ENCODE peak calls at places on chromosomes 13 and 19, in seven cellular contexts. One of them, this sample, is unnamed.

GRCh38 chr13:83350569-83350968 is 531.7 kb downstream of the SLITRK1 start:
- DNase-seq in spleen: no peak
- DNase-seq in endothelial cell of umbilical vein: no peak
- DNase-seq in breast epithelium: no peak
- DNase-seq in GM12891: no peak
- DNase-seq in sigmoid colon: no peak
- DNase-seq in stomach: no peak
- DNase-seq in this sample: no peak

GRCh38 chr13:101556676-101557121 is 104.2 kb downstream of the ITGBL1 start:
- DNase-seq in breast epithelium: no peak
- DNase-seq in sigmoid colon: no peak
- DNase-seq in GM12891: no peak
- DNase-seq in stomach: no peak
- DNase-seq in endothelial cell of umbilical vein: no peak
- DNase-seq in spleen: no peak
- DNase-seq in this sample: no peak

GRCh38 chr19:51094696-51095279 is 12.1 kb upstream of the KLK14 start:
- DNase-seq in endothelial cell of umbilical vein: peak; percentile 16
- DNase-seq in sigmoid colon: no peak
- DNase-seq in breast epithelium: no peak
- DNase-seq in GM12891: peak; percentile 70
- DNase-seq in spleen: no peak
- DNase-seq in stomach: peak; percentile 45
- DNase-seq in this sample: no peak

GRCh38 chr19:48665786-48666185 is 7.0 kb downstream of the NTN5 start:
- DNase-seq in sigmoid colon: no peak
- DNase-seq in stomach: no peak
- DNase-seq in breast epithelium: no peak
- DNase-seq in spleen: no peak
- DNase-seq in GM12891: no peak
- DNase-seq in endothelial cell of umbilical vein: no peak
- DNase-seq in this sample: no peak

GRCh38 chr19:38263696-38264485 is 482 bp upstream of the SPINT2 start:
- DNase-seq in spleen: no peak
- DNase-seq in breast epithelium: no peak
- DNase-seq in stomach: peak; percentile 98
- DNase-seq in sigmoid colon: no peak
- DNase-seq in GM12891: peak; percentile 75
- DNase-seq in endothelial cell of umbilical vein: no peak
- DNase-seq in this sample: peak; percentile 96

GRCh38 chr13:106083620-106084350 is 451.7 kb downstream of the EFNB2 start:
- DNase-seq in stomach: peak; percentile 41
- DNase-seq in GM12891: no peak
- DNase-seq in breast epithelium: no peak
- DNase-seq in sigmoid colon: no peak
- DNase-seq in spleen: no peak
- DNase-seq in endothelial cell of umbilical vein: peak; percentile 86
- DNase-seq in this sample: peak; percentile 43

GRCh38 chr13:75091185-75091584 is 390.8 kb downstream of the TBC1D4 start:
- DNase-seq in breast epithelium: no peak
- DNase-seq in spleen: no peak
- DNase-seq in sigmoid colon: no peak
- DNase-seq in endothelial cell of umbilical vein: no peak
- DNase-seq in GM12891: no peak
- DNase-seq in stomach: no peak
- DNase-seq in this sample: no peak

GRCh38 chr13:45500492-45501174 is 35.9 kb downstream of the COG3 start:
- DNase-seq in spleen: no peak
- DNase-seq in stomach: no peak
- DNase-seq in breast epithelium: no peak
- DNase-seq in sigmoid colon: no peak
- DNase-seq in endothelial cell of umbilical vein: peak; percentile 71
- DNase-seq in GM12891: no peak
- DNase-seq in this sample: no peak

GRCh38 chr13:78679329-78679728 is 20.4 kb upstream of the OBI1 start:
- DNase-seq in sigmoid colon: no peak
- DNase-seq in endothelial cell of umbilical vein: no peak
- DNase-seq in spleen: no peak
- DNase-seq in breast epithelium: no peak
- DNase-seq in GM12891: no peak
- DNase-seq in stomach: no peak
- DNase-seq in this sample: no peak

GRCh38 chr13:35694549-35695233 is 218.2 kb upstream of the MAB21L1 start:
- DNase-seq in GM12891: no peak
- DNase-seq in sigmoid colon: no peak
- DNase-seq in endothelial cell of umbilical vein: no peak
- DNase-seq in breast epithelium: no peak
- DNase-seq in stomach: no peak
- DNase-seq in spleen: no peak
- DNase-seq in this sample: no peak

GRCh38 chr13:48567521-48568331 is 34.8 kb upstream of the RCBTB2 start:
- DNase-seq in stomach: peak; percentile 43
- DNase-seq in breast epithelium: no peak
- DNase-seq in GM12891: no peak
- DNase-seq in endothelial cell of umbilical vein: peak; percentile 11
- DNase-seq in sigmoid colon: no peak
- DNase-seq in spleen: no peak
- DNase-seq in this sample: no peak

GRCh38 chr19:756232-756631 is 5.3 kb downstream of the MISP start:
- DNase-seq in endothelial cell of umbilical vein: peak; percentile 35
- DNase-seq in spleen: no peak
- DNase-seq in breast epithelium: no peak
- DNase-seq in stomach: no peak
- DNase-seq in GM12891: no peak
- DNase-seq in sigmoid colon: no peak
- DNase-seq in this sample: peak; percentile 51

GRCh38 chr13:65090191-65090590 is 2139.9 kb downstream of the PCDH9 start:
- DNase-seq in spleen: no peak
- DNase-seq in stomach: no peak
- DNase-seq in endothelial cell of umbilical vein: no peak
- DNase-seq in breast epithelium: no peak
- DNase-seq in GM12891: no peak
- DNase-seq in sigmoid colon: no peak
- DNase-seq in this sample: no peak

GRCh38 chr13:44955421-44955820 is 33.9 kb downstream of the NUFIP1 start:
- DNase-seq in sigmoid colon: no peak
- DNase-seq in endothelial cell of umbilical vein: no peak
- DNase-seq in spleen: no peak
- DNase-seq in GM12891: no peak
- DNase-seq in breast epithelium: no peak
- DNase-seq in stomach: peak; percentile 87
- DNase-seq in this sample: no peak

GRCh38 chr13:91595677-91596076 is 197.3 kb downstream of the GPC5 start:
- DNase-seq in endothelial cell of umbilical vein: no peak
- DNase-seq in spleen: no peak
- DNase-seq in stomach: no peak
- DNase-seq in GM12891: no peak
- DNase-seq in breast epithelium: no peak
- DNase-seq in sigmoid colon: no peak
- DNase-seq in this sample: no peak

GRCh38 chr13:40207110-40207478 is 459.3 kb downstream of the FOXO1 start:
- DNase-seq in GM12891: no peak
- DNase-seq in stomach: no peak
- DNase-seq in sigmoid colon: no peak
- DNase-seq in breast epithelium: no peak
- DNase-seq in spleen: no peak
- DNase-seq in endothelial cell of umbilical vein: no peak
- DNase-seq in this sample: no peak

GRCh38 chr13:45468676-45469075 is 3.9 kb downstream of the COG3 start:
- DNase-seq in sigmoid colon: no peak
- DNase-seq in spleen: no peak
- DNase-seq in endothelial cell of umbilical vein: no peak
- DNase-seq in stomach: no peak
- DNase-seq in breast epithelium: no peak
- DNase-seq in GM12891: no peak
- DNase-seq in this sample: peak; percentile 20

GRCh38 chr13:98539655-98540054 is 37.3 kb downstream of the STK24 start:
- DNase-seq in endothelial cell of umbilical vein: no peak
- DNase-seq in spleen: no peak
- DNase-seq in sigmoid colon: peak; percentile 69
- DNase-seq in breast epithelium: no peak
- DNase-seq in stomach: no peak
- DNase-seq in GM12891: no peak
- DNase-seq in this sample: no peak

GRCh38 chr19:11089254-11090013 is at the start of gene LDLR:
- DNase-seq in endothelial cell of umbilical vein: peak; percentile 86
- DNase-seq in stomach: peak; percentile 85
- DNase-seq in sigmoid colon: peak; percentile 92
- DNase-seq in breast epithelium: peak; percentile 87
- DNase-seq in spleen: peak; percentile 89
- DNase-seq in GM12891: peak; percentile 60
- DNase-seq in this sample: peak; percentile 87

DNA sequence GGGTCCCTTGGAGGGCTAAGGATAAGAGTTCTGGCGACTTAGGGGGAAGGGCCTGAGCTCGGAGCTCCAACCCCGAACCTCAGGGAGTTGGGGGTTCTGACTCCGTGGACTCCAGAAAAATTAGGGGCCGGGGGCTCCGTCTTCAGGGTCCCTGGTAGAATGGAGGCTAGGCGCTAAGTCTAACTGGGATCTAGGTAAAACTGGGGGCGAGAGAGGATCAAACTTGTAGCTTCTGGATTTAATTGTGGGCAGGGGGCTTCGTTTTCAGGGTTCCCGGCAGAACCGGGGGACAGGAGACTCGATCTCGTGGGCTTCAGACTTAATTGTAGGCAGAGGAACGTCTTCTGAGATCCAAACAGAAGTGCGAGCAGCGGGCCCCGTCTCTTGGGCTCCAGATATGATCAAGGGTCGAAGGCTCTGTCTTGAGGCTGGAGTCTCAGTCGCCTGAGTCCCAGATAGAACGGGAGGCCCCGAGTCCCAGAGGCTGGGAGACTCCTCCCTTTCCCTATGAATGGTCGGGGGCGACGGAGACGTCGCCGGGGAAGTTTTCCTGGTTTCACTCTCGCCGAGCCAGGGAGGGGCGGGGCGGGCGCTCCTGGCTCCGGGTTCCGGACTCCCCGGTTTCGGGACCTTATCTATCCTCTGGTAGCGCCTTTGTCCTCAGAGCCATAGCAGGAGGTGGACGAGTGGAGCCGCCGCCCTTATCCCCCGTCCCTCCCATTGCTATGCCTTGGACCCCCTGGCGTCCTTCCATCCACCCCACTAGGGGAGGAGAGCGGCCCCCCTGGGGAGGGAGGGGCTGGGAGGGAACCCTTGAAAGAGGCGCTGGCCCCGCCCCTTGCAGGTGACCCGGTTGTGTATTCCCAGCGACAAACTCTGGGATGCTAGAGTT is 1.3 kb downstream of the NECTIN2 start:
- DNase-seq in GM12891: no peak
- DNase-seq in breast epithelium: peak; percentile 88
- DNase-seq in spleen: peak; percentile 85
- DNase-seq in endothelial cell of umbilical vein: peak; percentile 74
- DNase-seq in stomach: peak; percentile 92
- DNase-seq in sigmoid colon: peak; percentile 88
- DNase-seq in this sample: peak; percentile 84
- TF ChIP-seq POLR2AphosphoS5 in GM12891: no peak
- TF ChIP-seq POLR2AphosphoS5 in breast epithelium: peak; percentile 45
- TF ChIP-seq POLR2AphosphoS5 in spleen: peak; percentile 56
- TF ChIP-seq POLR2AphosphoS5 in endothelial cell of umbilical vein: peak; percentile 66
- TF ChIP-seq POLR2AphosphoS5 in stomach: peak; percentile 56
- TF ChIP-seq POLR2AphosphoS5 in sigmoid colon: peak; percentile 86
- TF ChIP-seq POLR2AphosphoS5 in this sample: peak; percentile 79

GRCh38 chr19:13981988-13982501 is 24.1 kb downstream of the RFX1 start:
- DNase-seq in sigmoid colon: no peak
- DNase-seq in breast epithelium: no peak
- DNase-seq in endothelial cell of umbilical vein: no peak
- DNase-seq in stomach: no peak
- DNase-seq in spleen: no peak
- DNase-seq in GM12891: no peak
- DNase-seq in this sample: no peak

GRCh38 chr19:13982773-13983172 is 23.3 kb downstream of the RFX1 start:
- DNase-seq in GM12891: no peak
- DNase-seq in endothelial cell of umbilical vein: no peak
- DNase-seq in spleen: no peak
- DNase-seq in stomach: no peak
- DNase-seq in sigmoid colon: no peak
- DNase-seq in breast epithelium: no peak
- DNase-seq in this sample: no peak

GRCh38 chr19:13984186-13984585 is 21.9 kb downstream of the RFX1 start:
- DNase-seq in spleen: no peak
- DNase-seq in sigmoid colon: no peak
- DNase-seq in breast epithelium: no peak
- DNase-seq in GM12891: no peak
- DNase-seq in endothelial cell of umbilical vein: no peak
- DNase-seq in stomach: no peak
- DNase-seq in this sample: no peak

GRCh38 chr19:13984875-13985741 is 21.0 kb downstream of the RFX1 start:
- DNase-seq in GM12891: no peak
- DNase-seq in endothelial cell of umbilical vein: no peak
- DNase-seq in stomach: no peak
- DNase-seq in sigmoid colon: no peak
- DNase-seq in breast epithelium: no peak
- DNase-seq in spleen: no peak
- DNase-seq in this sample: no peak

GRCh38 chr19:13983213-13983889 is 22.8 kb downstream of the RFX1 start:
- DNase-seq in stomach: no peak
- DNase-seq in sigmoid colon: no peak
- DNase-seq in breast epithelium: no peak
- DNase-seq in spleen: peak; percentile 89
- DNase-seq in endothelial cell of umbilical vein: no peak
- DNase-seq in GM12891: no peak
- DNase-seq in this sample: no peak
- TF ChIP-seq POLR2AphosphoS5 in stomach: no peak
- TF ChIP-seq POLR2AphosphoS5 in sigmoid colon: no peak
- TF ChIP-seq POLR2AphosphoS5 in breast epithelium: no peak
- TF ChIP-seq POLR2AphosphoS5 in spleen: peak; percentile 18
- TF ChIP-seq POLR2AphosphoS5 in endothelial cell of umbilical vein: no peak
- TF ChIP-seq POLR2AphosphoS5 in GM12891: no peak
- TF ChIP-seq POLR2AphosphoS5 in this sample: no peak

DNA sequence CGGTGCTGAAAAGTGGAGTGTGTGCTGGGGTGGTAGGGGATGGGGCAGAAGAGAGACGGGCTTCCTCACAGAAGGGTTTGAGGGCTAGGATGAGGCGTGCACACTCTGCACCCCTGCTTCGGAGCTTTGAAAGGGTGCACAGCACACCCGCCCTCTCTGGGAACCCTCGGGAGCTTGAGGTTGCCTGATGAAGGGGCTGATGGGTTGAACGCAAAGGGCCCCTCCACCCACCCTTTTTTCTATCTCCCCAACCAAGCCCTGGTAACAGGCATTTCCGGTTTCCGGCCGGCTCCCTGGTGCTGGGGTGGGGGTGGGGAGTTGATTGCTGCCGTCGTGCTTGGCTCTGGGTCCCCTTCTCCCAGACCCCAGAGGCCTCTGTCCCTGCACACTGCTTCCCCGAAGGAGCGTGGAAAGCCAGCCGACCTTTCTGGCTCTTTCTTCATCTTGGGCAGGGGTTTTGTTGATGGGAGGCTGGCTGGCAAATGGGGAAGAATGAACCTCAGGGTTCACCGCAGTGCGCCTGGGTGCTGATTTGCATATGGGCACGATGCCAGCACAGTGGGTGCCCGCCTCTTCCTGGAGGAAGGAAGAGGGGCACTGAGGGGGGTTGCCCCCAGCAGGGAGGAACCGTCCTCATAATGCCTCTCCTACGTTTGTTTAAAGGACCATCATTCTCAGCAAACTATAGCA is 29.0 kb downstream of the VAV1 start:
- DNase-seq in GM12891: peak; percentile 60
- DNase-seq in endothelial cell of umbilical vein: peak; percentile 9
- DNase-seq in stomach: peak; percentile 65
- DNase-seq in sigmoid colon: peak; percentile 82
- DNase-seq in breast epithelium: no peak
- DNase-seq in spleen: peak; percentile 96
- DNase-seq in this sample: peak; percentile 82
- TF ChIP-seq POLR2AphosphoS5 in GM12891: no peak
- TF ChIP-seq POLR2AphosphoS5 in endothelial cell of umbilical vein: no peak
- TF ChIP-seq POLR2AphosphoS5 in stomach: no peak
- TF ChIP-seq POLR2AphosphoS5 in sigmoid colon: no peak
- TF ChIP-seq POLR2AphosphoS5 in breast epithelium: no peak
- TF ChIP-seq POLR2AphosphoS5 in spleen: peak; percentile 96
- TF ChIP-seq POLR2AphosphoS5 in this sample: no peak

GRCh38 chr19:2811735-2812413 is 7.8 kb upstream of the ZNF554 start:
- DNase-seq in breast epithelium: no peak
- DNase-seq in sigmoid colon: no peak
- DNase-seq in endothelial cell of umbilical vein: no peak
- DNase-seq in stomach: no peak
- DNase-seq in GM12891: peak; percentile 20
- DNase-seq in spleen: no peak
- DNase-seq in this sample: peak; percentile 83
- TF ChIP-seq POLR2AphosphoS5 in breast epithelium: no peak
- TF ChIP-seq POLR2AphosphoS5 in sigmoid colon: no peak
- TF ChIP-seq POLR2AphosphoS5 in endothelial cell of umbilical vein: no peak
- TF ChIP-seq POLR2AphosphoS5 in stomach: no peak
- TF ChIP-seq POLR2AphosphoS5 in GM12891: no peak
- TF ChIP-seq POLR2AphosphoS5 in spleen: no peak
- TF ChIP-seq POLR2AphosphoS5 in this sample: peak; percentile 69